ENCODE peak calls at places on chromosome 13, in five cellular contexts. S, I, C, X and U are unnamed samples.

GRCh38 chr13:51524846-51525566 is 59.3 kb upstream of the WDFY2 start:
- DNase-seq in S (no peak), I (no peak), C (no peak), X (no peak), U (no peak)

GRCh38 chr13:26488236-26489028 is 69.1 kb upstream of the WASF3 start:
- DNase-seq in S (no peak), I (no peak), C (no peak), X (no peak), U (no peak)

GRCh38 chr13:30341815-30342570 is 34.6 kb upstream of the KATNAL1 start:
- DNase-seq in S (no peak), I (no peak), C (no peak), X (peak), U (peak)

GRCh38 chr13:102041544-102041943 is 360.3 kb downstream of the FGF14 start:
- DNase-seq in S (no peak), I (no peak), C (no peak), X (no peak), U (no peak)

GRCh38 chr13:34867590-34867989 is 74.5 kb upstream of the NBEA start:
- DNase-seq in S (no peak), I (no peak), C (no peak), X (no peak), U (no peak)

GRCh38 chr13:29428310-29428991 is 167.0 kb downstream of the SLC7A1 start:
- DNase-seq in S (no peak), I (no peak), C (no peak), X (no peak), U (peak)

GRCh38 chr13:63773476-63773875 is 2357.8 kb upstream of the PCDH20 start:
- DNase-seq in S (no peak), I (no peak), C (no peak), X (no peak), U (no peak)

GRCh38 chr13:99261040-99261439 is 2.9 kb upstream of the GPR18 start:
- DNase-seq in S (no peak), I (no peak), C (no peak), X (no peak), U (no peak)

GRCh38 chr13:75760182-75760981 is 124.3 kb downstream of the LMO7 start:
- DNase-seq in S (no peak), I (no peak), C (no peak), X (no peak), U (no peak)

GRCh38 chr13:31115616-31116015 is 46.1 kb downstream of the HSPH1 start:
- DNase-seq in S (no peak), I (no peak), C (no peak), X (no peak), U (no peak)

GRCh38 chr13:71499235-71499634 is 367.8 kb downstream of the DACH1 start:
- DNase-seq in S (no peak), I (no peak), C (no peak), X (no peak), U (no peak)

GRCh38 chr13:59064042-59064441 is 1099.7 kb downstream of the DIAPH3 start:
- DNase-seq in S (no peak), I (no peak), C (no peak), X (no peak), U (no peak)

GRCh38 chr13:50910483-50910805 is 853 bp downstream of the RNASEH2B start:
- DNase-seq in S (no peak), I (no peak), C (no peak), X (peak), U (no peak)

GRCh38 chr13:109628251-109628699 is 158.1 kb downstream of the IRS2 start:
- DNase-seq in S (no peak), I (no peak), C (no peak), X (no peak), U (no peak)

GRCh38 chr13:83498486-83499190 is 383.6 kb downstream of the SLITRK1 start:
- DNase-seq in S (no peak), I (no peak), C (no peak), X (no peak), U (no peak)

GRCh38 chr13:21050288-21051197 is 10.8 kb downstream of the LATS2 start:
- DNase-seq in S (no peak), I (no peak), C (no peak), X (no peak), U (no peak)

GRCh38 chr13:51721485-51721884 is 82.5 kb downstream of the DHRS12 start:
- DNase-seq in S (no peak), I (no peak), C (no peak), X (peak), U (peak)

GRCh38 chr13:60707878-60708277 is 310.9 kb downstream of the TDRD3 start:
- DNase-seq in S (no peak), I (no peak), C (no peak), X (no peak), U (no peak)

GRCh38 chr13:76783798-76784197 is 102.4 kb downstream of the KCTD12 start:
- DNase-seq in S (no peak), I (no peak), C (no peak), X (no peak), U (no peak)

GRCh38 chr13:23586336-23586735 is 16.1 kb downstream of the TNFRSF19 start:
- DNase-seq in S (no peak), I (no peak), C (no peak), X (no peak), U (no peak)

GRCh38 chr13:98353750-98354149 is 176.7 kb upstream of the RNF113B start:
- DNase-seq in S (no peak), I (no peak), C (no peak), X (no peak), U (no peak)

GRCh38 chr13:101529419-101529818 is 76.9 kb downstream of the ITGBL1 start:
- DNase-seq in S (no peak), I (no peak), C (no peak), X (no peak), U (no peak)

GRCh38 chr13:46119883-46120614 is 15.2 kb upstream of the CPB2 start:
- DNase-seq in S (no peak), I (no peak), C (no peak), X (no peak), U (peak)

GRCh38 chr13:50410921-50411712 is 395.9 kb downstream of the KCNRG start:
- DNase-seq in S (no peak), I (no peak), C (no peak), X (no peak), U (peak)

GRCh38 chr13:22961835-22962537 is 218.8 kb upstream of the SGCG start:
- DNase-seq in S (no peak), I (no peak), C (no peak), X (no peak), U (no peak)

GRCh38 chr13:49217962-49218492 is 2.1 kb upstream of the MLNR start:
- DNase-seq in S (no peak), I (no peak), C (no peak), X (no peak), U (no peak)

GRCh38 chr13:37442996-37443395 is 155.6 kb downstream of the POSTN start:
- DNase-seq in S (no peak), I (no peak), C (no peak), X (no peak), U (no peak)

GRCh38 chr13:59991395-59991794 is 172.3 kb downstream of the DIAPH3 start:
- DNase-seq in S (no peak), I (no peak), C (no peak), X (no peak), U (no peak)

GRCh38 chr13:108609353-108609752 is 20.1 kb upstream of the MYO16 start:
- DNase-seq in S (no peak), I (no peak), C (no peak), X (no peak), U (no peak)

GRCh38 chr13:110116072-110116487 is 190.9 kb downstream of the COL4A1 start:
- DNase-seq in S (peak), I (no peak), C (peak), X (no peak), U (peak)

GRCh38 chr13:76500894-76501293 is 385.3 kb downstream of the KCTD12 start:
- DNase-seq in S (no peak), I (no peak), C (no peak), X (no peak), U (no peak)

GRCh38 chr13:31957772-31958171 is 73.8 kb upstream of the FRY start:
- DNase-seq in S (no peak), I (no peak), C (no peak), X (no peak), U (no peak)

GRCh38 chr13:29520671-29521070 is 74.8 kb downstream of the SLC7A1 start:
- DNase-seq in S (no peak), I (no peak), C (no peak), X (no peak), U (no peak)

GRCh38 chr13:20814224-20814910 is 40.6 kb upstream of the EEF1AKMT1 start:
- DNase-seq in S (no peak), I (no peak), C (no peak), X (no peak), U (peak)